ENCODE peak calls at places on chromosome 4, in ten cellular contexts. X, U, D, Z, M, Q, A, H, L and V are unnamed samples.

GRCh38 chr4:59869559-59869958 is 1330.6 kb upstream of the ADGRL3 start:
- DNase-seq in M (no peak), D (no peak), X (no peak), H (no peak), U (no peak), Q (no peak), L (no peak), A (no peak), Z (no peak), V (no peak)

GRCh38 chr4:187077749-187078148 is 354.1 kb upstream of the FAT1 start:
- DNase-seq in L (no peak), Q (no peak), X (no peak), Z (no peak), M (no peak), D (no peak), H (no peak), U (no peak), A (no peak), V (no peak)

GRCh38 chr4:48943387-48943786 is 36.8 kb upstream of the OCIAD2 start:
- DNase-seq in M (no peak), U (no peak), H (no peak), D (no peak), X (no peak), A (no peak), Q (no peak), L (no peak), Z (no peak), V (no peak)

GRCh38 chr4:74311696-74312313 is 3.5 kb downstream of the EPGN start:
- DNase-seq in U (no peak), X (no peak), Z (no peak), Q (peak; percentile 38), L (no peak), D (no peak), A (peak; percentile 8), H (peak; percentile 28), M (peak; percentile 54), V (no peak)

GRCh38 chr4:151045907-151046306 is 30.8 kb upstream of the LRBA start:
- DNase-seq in X (no peak), Z (no peak), U (no peak), A (no peak), H (no peak), M (no peak), D (peak; percentile 52), L (no peak), Q (peak; percentile 54), V (no peak)

GRCh38 chr4:141899103-141899502 is 262.7 kb downstream of the IL15 start:
- DNase-seq in M (no peak), Z (no peak), U (no peak), L (no peak), X (no peak), H (no peak), A (no peak), D (no peak), Q (peak; percentile 2), V (no peak)

GRCh38 chr4:132587626-132588025 is 561.5 kb upstream of the PCDH10 start:
- DNase-seq in X (no peak), Q (no peak), D (no peak), M (no peak), U (no peak), L (no peak), H (no peak), Z (no peak), A (no peak), V (no peak)

GRCh38 chr4:177380730-177381287 is 61.4 kb downstream of the AGA start:
- DNase-seq in A (no peak), H (no peak), X (no peak), Q (no peak), Z (no peak), M (no peak), L (no peak), D (peak; percentile 72), U (no peak), V (peak; percentile 76)

GRCh38 chr4:141565379-141566089 is 70.8 kb upstream of the IL15 start:
- DNase-seq in U (no peak), Q (no peak), Z (no peak), D (no peak), X (no peak), A (no peak), L (no peak), M (no peak), H (no peak), V (no peak)

GRCh38 chr4:95835672-95836071 is 4.2 kb upstream of the PDHA2 start:
- DNase-seq in Z (no peak), U (no peak), A (no peak), M (no peak), D (no peak), X (no peak), H (no peak), Q (no peak), L (no peak), V (no peak)

GRCh38 chr4:12729384-12729783 is 754.8 kb downstream of the RAB28 start:
- DNase-seq in A (no peak), H (no peak), D (no peak), X (no peak), Q (peak; percentile 9), U (no peak), M (no peak), Z (no peak), L (no peak), V (no peak)

GRCh38 chr4:86247328-86247727 is 112.5 kb downstream of the MAPK10 start:
- DNase-seq in Z (no peak), D (no peak), X (no peak), U (no peak), H (no peak), M (no peak), A (no peak), Q (no peak), L (no peak), V (no peak)

GRCh38 chr4:8394125-8394524 is 46.4 kb downstream of the ACOX3 start:
- DNase-seq in H (no peak), L (no peak), U (no peak), D (no peak), M (no peak), A (no peak), Z (peak; percentile 83), Q (peak; percentile 46), X (peak; percentile 53), V (peak; percentile 27)

GRCh38 chr4:6464842-6465588 is 7.4 kb downstream of the PPP2R2C start:
- DNase-seq in X (no peak), H (no peak), U (no peak), D (peak; percentile 35), Q (no peak), A (no peak), M (no peak), L (no peak), Z (no peak), V (no peak)

GRCh38 chr4:122798917-122799316 is 27.7 kb upstream of the FGF2 start:
- DNase-seq in Z (no peak), D (no peak), L (no peak), Q (no peak), U (no peak), H (no peak), A (no peak), X (no peak), M (no peak), V (no peak)

GRCh38 chr4:83353516-83353915 is 18.9 kb upstream of the HPSE start:
- DNase-seq in X (no peak), M (no peak), U (no peak), Q (no peak), A (no peak), H (no peak), Z (no peak), L (no peak), D (no peak), V (no peak)

GRCh38 chr4:150582101-150582565 is at the start of gene MAB21L2:
- DNase-seq in L (no peak), Z (no peak), M (no peak), A (no peak), D (no peak), X (no peak), Q (no peak), H (no peak), U (no peak), V (peak; percentile 5)

GRCh38 chr4:109548655-109549054 is 11.4 kb upstream of the MCUB start:
- DNase-seq in D (no peak), Z (no peak), U (no peak), A (no peak), H (no peak), Q (no peak), L (no peak), M (peak; percentile 46), X (no peak), V (peak; percentile 15)